ENCODE peak calls at places on chromosomes 16 and 17, in nine cellular contexts. L is osteocyte; S is T-cell; R is NK-92 treated with Interleukin-12 subunit alpha and Interleukin-12 subunit beta, amount 100 ng/mL, for 24 hours; B is fibroblast of mammary gland; F is stimulated activated CD4-positive, alpha-beta T cell treated with anti-CD3 and anti-CD28 coated beads, Interleukin-1b, Interleukin-23, amount 100 ng/mL, for 24 hours; D is adrenal gland; O is naive thymus-derived CD8-positive, alpha-beta T cell; X is HEK293T. W is an unnamed sample.

GRCh38 chr16:12775689-12776236 is 27.9 kb downstream of the CPPED1 start:
- DNase-seq in L (no peak), S (no peak), R (no peak), B (no peak), F (no peak), D (peak; percentile 30), O (no peak), X (no peak), W (no peak)

GRCh38 chr16:75288596-75289120 is 37.2 kb upstream of the BCAR1 start:
- DNase-seq in L (no peak), S (peak; percentile 39), R (no peak), B (no peak), F (peak; percentile 48), D (no peak), O (peak; percentile 83), X (no peak), W (no peak)

GRCh38 chr16:88383401-88384221 is 852 bp downstream of the ZNF469 start:
- DNase-seq in L (no peak), S (no peak), R (no peak), B (peak; percentile 53), F (no peak), D (peak; percentile 45), O (no peak), X (peak; percentile 47), W (peak; percentile 39)

GRCh38 chr16:57601801-57602478 is 26.5 kb upstream of the ADGRG1 start:
- DNase-seq in L (peak; percentile 48), S (peak; percentile 39), R (peak; percentile 36), B (no peak), F (peak; percentile 49), D (no peak), O (peak; percentile 77), X (no peak), W (no peak)

GRCh38 chr17:74972107-74972972 is at the start of gene HID1:
- DNase-seq in L (no peak), S (peak; percentile 57), R (no peak), B (no peak), F (peak; percentile 69), D (peak; percentile 61), O (peak; percentile 74), X (peak; percentile 93), W (peak; percentile 84)

GRCh38 chr17:64784353-64784798 is 122.3 kb upstream of the SMURF2 start:
- DNase-seq in L (peak; percentile 70), S (no peak), R (no peak), B (no peak), F (no peak), D (no peak), O (no peak), X (no peak), W (no peak)

GRCh38 chr17:61833536-61834203 is 29.7 kb downstream of the BRIP1 start:
- DNase-seq in L (no peak), S (no peak), R (no peak), B (peak; percentile 64), F (no peak), D (no peak), O (no peak), X (no peak), W (no peak)

GRCh38 chr17:74892974-74893911 is at the start of gene FADS6:
- DNase-seq in L (no peak), S (no peak), R (no peak), B (no peak), F (no peak), D (no peak), O (no peak), X (no peak), W (no peak)

W was measured in WERI-Rb-1.